ENCODE peak calls at places on chromosomes 2 and 18, in four cellular contexts. E is adrenal gland, F is pancreas, R is K562. H is an unnamed sample. For H3K36me3, the result is how much of the 10 kb centered on the place peaks cover.

GRCh38 chr2:8528863-8529262 is 153.0 kb upstream of the ID2 start:
- DNase-seq in E (no peak), F (no peak), R (no peak), H (no peak)

GRCh38 chr2:1588994-1589611 is 155.2 kb downstream of the PXDN start:
- DNase-seq in E (no peak), F (no peak), R (no peak), H (no peak)

GRCh38 chr18:72674710-72675109 is 130.6 kb upstream of the CBLN2 start:
- DNase-seq in E (no peak), F (no peak), R (no peak), H (peak)

GRCh38 chr2:239588451-239589269 is 187.8 kb upstream of the HDAC4 start:
- DNase-seq in E (no peak), F (peak), R (no peak), H (no peak)

GRCh38 chr2:238231251-238231793 is 8.5 kb downstream of the HES6 start:
- DNase-seq in E (peak), F (peak), R (peak), H (peak)

GRCh38 chr2:88099798-88100488 is 27.9 kb downstream of the FABP1 start:
- DNase-seq in E (no peak), F (no peak), R (peak), H (no peak)

GRCh38 chr2:12131975-12132374 is 385.5 kb downstream of the LPIN1 start:
- DNase-seq in E (no peak), F (no peak), R (no peak), H (no peak)

GRCh38 chr2:20670315-20671035 is 3.5 kb downstream of the GDF7 start:
- DNase-seq in E (no peak), F (no peak), R (no peak), H (no peak)

GRCh38 chr2:133985563-133985962 is 268.3 kb upstream of the MGAT5 start:
- DNase-seq in E (no peak), F (no peak), R (no peak), H (no peak)

GRCh38 chr2:20501974-20502373 is 55.1 kb downstream of the RHOB start:
- DNase-seq in E (no peak), F (no peak), R (peak), H (no peak)

GRCh38 chr2:46485002-46485401 is 5.6 kb downstream of the TMEM247 start:
- DNase-seq in E (no peak), F (no peak), R (no peak), H (no peak)

GRCh38 chr2:25341753-25342371 is at the start of gene DNMT3A:
- DNase-seq in E (peak), F (peak), R (peak), H (peak)

GRCh38 chr2:103959174-103960125 is 894.5 kb upstream of the POU3F3 start:
- DNase-seq in E (peak), F (no peak), R (peak), H (no peak)

GRCh38 chr18:54119524-54120019 is 104.9 kb downstream of the MBD2 start:
- DNase-seq in E (peak), F (no peak), R (peak), H (no peak)

GRCh38 chr2:17578466-17578928 is 38.0 kb downstream of the VSNL1 start:
- DNase-seq in E (peak), F (no peak), R (no peak), H (peak)

GRCh38 chr18:74166397-74166796 is 18.1 kb downstream of the TIMM21 start:
- DNase-seq in E (no peak), F (no peak), R (no peak), H (no peak)

DNA sequence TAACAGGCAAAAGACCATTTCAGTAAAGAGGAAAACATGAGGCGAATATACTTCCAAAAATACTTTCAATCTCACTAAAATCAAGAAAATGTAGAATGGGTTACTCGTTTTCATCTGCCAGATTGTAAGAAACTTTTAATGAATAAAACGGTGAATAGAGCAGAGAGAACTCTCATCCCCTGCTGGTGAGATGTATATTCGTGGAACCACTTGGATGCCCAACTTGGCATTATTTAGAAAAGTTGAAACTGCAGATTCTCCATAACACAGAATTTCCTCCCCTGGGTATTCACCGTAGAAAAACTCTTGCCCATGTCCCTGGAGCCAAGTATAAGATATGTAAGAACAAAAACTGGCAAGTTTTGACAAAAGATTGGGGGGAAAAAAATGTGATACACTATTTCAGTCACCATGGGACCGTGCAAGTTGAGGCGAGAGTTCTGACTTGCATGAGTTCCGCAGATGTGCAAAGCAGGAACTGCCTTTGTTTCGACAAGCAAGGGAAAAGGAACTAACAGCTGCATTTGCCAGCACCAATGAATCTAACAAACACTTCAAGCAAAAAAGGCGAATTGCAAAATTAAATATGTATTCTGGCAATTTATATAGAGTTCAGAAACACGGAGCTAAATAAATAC is 14.8 kb downstream of the TIMM21 start:
- DNase-seq in E (no peak), F (no peak), R (no peak), H (no peak)
- TF ChIP-seq CTCF in E (no peak), F (no peak), R (no peak), H (no peak)

GRCh38 chr2:86097913-86098312 is 7.8 kb downstream of the POLR1A start:
- DNase-seq in E (no peak), F (no peak), R (no peak), H (no peak)

GRCh38 chr2:86094229-86094628 is 11.5 kb downstream of the POLR1A start:
- DNase-seq in E (no peak), F (no peak), R (no peak), H (no peak)

GRCh38 chr2:86102157-86102556 is 3.5 kb downstream of the POLR1A start:
- DNase-seq in E (no peak), F (no peak), R (no peak), H (no peak)

GRCh38 chr2:86097114-86097896 is 8.4 kb downstream of the POLR1A start:
- DNase-seq in E (no peak), F (no peak), R (no peak), H (no peak)
- H3K36me3 ChIP-seq in E (under half), F (under half), R (half or more), H (under half)

DNA sequence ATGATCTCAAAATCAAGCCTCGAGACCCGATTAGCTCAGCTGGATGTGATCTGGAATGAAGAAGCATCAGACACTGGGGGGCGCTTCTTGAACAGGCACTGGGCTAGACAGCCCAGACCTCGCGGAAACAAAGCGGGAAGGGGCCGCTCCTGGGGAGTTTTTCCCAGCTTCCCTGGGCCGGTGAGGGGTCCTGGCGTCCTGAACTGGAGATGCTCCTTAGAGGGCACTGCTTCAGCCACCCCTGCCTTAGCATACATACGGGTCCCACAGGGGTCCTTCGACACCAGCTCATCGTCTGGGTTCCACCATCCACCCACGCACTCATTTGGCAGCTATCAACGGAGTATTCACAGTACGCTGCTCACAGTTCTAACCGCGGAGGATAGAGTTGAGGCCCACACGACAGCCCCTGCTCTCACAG is 146.7 kb downstream of the TSN start:
- DNase-seq in E (no peak), F (no peak), R (peak), H (no peak)
- H3K4me3 ChIP-seq in E (no peak), F (no peak), R (peak), H (peak)

DNA sequence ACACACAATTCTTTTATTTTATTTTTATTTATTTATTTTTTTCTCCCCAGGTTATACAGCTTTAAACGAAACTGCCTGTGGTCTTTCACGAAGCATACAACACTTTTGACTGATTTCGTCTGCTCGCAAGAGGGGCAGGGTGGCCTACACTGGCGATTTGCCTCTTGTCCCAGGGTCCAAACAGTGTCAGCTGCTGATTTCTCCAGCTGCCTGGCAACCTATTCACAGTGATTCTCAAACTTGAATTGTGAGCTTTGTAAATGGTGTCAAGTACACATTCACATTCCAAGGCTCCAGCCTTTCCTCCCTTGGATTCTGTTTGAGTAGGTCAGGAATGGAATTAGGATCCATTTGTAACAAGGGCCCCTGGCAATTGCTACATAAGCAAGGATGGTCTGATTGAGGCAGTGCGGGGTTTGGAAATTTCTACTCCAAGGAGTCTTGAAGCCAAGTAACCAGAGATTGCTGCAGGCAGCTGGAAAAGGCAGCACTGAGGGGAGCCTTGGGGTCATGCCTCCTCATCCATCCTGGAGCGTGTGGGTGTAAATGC is 86.6 kb upstream of the UXS1 start:
- DNase-seq in E (no peak), F (no peak), R (no peak), H (no peak)
- TF ChIP-seq CTCF in E (no peak), F (no peak), R (no peak), H (no peak)

H was measured in GM06990.